ENCODE peak calls at places on chromosomes 5 and 9, in four cellular contexts. A, D, P and E are unnamed samples.
A peak's percentile ranks its signal among the peaks of the same experiment; 100 is the strongest.

GRCh38 chr5:37198842-37199241 is 50.3 kb downstream of the CPLANE1 start:
- DNase-seq in P (peak; percentile 33), D (no peak), A (no peak), E (no peak)

GRCh38 chr9:4559238-4560182 is 69.2 kb downstream of the SLC1A1 start:
- DNase-seq in A (no peak), P (no peak), D (no peak), E (peak; percentile 28)

GRCh38 chr5:173778784-173779304 is 109.3 kb upstream of the CPEB4 start:
- DNase-seq in A (no peak), P (peak; percentile 59), D (no peak), E (no peak)

GRCh38 chr9:82191082-82191481 is 202.5 kb downstream of the SPATA31D1 start:
- DNase-seq in D (peak; percentile 33), A (no peak), P (no peak), E (no peak)

GRCh38 chr9:137310190-137311052 is 8.3 kb upstream of the NRARP start:
- DNase-seq in P (no peak), A (no peak), D (no peak), E (no peak)

GRCh38 chr5:172795401-172795977 is 24.5 kb upstream of the DUSP1 start:
- DNase-seq in P (peak; percentile 99), D (no peak), A (no peak), E (no peak)

GRCh38 chr9:88694625-88695024 is 159.6 kb downstream of the NXNL2 start:
- DNase-seq in A (no peak), D (no peak), P (peak; percentile 87), E (no peak)

GRCh38 chr5:23419115-23419514 is 88.3 kb upstream of the PRDM9 start:
- DNase-seq in P (no peak), D (no peak), A (no peak), E (no peak)

GRCh38 chr5:176447538-176447981 is 625 bp upstream of the FAF2 start:
- DNase-seq in D (peak; percentile 27), A (no peak), P (no peak), E (peak; percentile 30)
- TF ChIP-seq CTCF in D (no peak), A (no peak), P (peak; percentile 14), E (peak; percentile 11)

GRCh38 chr5:138595396-138595795 is 20.2 kb upstream of the HSPA9 start:
- DNase-seq in A (no peak), D (no peak), P (no peak), E (no peak)
- TF ChIP-seq CTCF in A (peak; percentile 56), D (no peak), P (peak; percentile 11), E (no peak)

DNA sequence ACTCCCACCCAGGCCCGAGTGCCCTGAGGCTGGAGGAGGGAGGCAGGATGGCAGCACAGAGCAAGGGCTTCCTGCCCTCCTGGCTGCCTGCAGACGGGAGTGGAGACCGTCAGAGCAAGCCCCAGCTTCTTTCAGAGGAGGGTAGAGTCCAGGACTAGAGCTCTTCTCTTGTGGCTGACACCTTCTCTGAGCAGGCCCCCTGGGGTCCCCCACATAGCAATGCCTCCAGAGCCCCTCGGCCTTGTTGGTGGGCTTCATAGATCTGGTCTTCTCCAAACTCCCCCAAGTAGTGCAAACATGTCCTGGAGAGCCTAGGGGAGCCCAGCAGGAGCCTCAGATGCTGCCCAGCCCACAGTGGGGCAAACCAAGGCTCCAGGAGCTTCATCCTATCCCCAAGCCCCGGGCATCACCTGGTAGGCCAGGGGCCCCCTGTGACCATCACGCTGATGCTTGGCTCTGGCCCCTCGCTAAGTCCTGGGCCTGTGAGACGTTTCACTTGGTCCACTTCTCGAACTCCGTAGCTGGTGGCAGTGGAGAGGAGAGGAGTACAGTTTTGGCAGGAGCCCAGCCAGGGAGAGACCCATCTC is 2.0 kb downstream of the MZB1 start:
- DNase-seq in D (peak; percentile 24), P (no peak), A (no peak), E (no peak)
- TF ChIP-seq CTCF in D (no peak), P (no peak), A (no peak), E (no peak)

GRCh38 chr9:113857875-113858274 is 18.2 kb upstream of the ZNF618 start:
- DNase-seq in A (no peak), P (peak; percentile 18), D (peak; percentile 53), E (no peak)

GRCh38 chr9:113858282-113858681 is 17.8 kb upstream of the ZNF618 start:
- DNase-seq in A (no peak), D (no peak), P (no peak), E (no peak)

GRCh38 chr9:113868501-113868900 is 7.6 kb upstream of the ZNF618 start:
- DNase-seq in A (no peak), D (no peak), P (no peak), E (no peak)

GRCh38 chr9:113863345-113863744 is 12.8 kb upstream of the ZNF618 start:
- DNase-seq in P (no peak), D (no peak), A (no peak), E (no peak)
- TF ChIP-seq CTCF in P (no peak), D (no peak), A (no peak), E (no peak)

GRCh38 chr5:141234109-141234508 is 11.0 kb downstream of the PCDHB14 start:
- DNase-seq in D (no peak), A (peak; percentile 4), P (peak; percentile 3), E (no peak)
- TF ChIP-seq CTCF in D (peak; percentile 31), A (peak; percentile 54), P (peak; percentile 36), E (no peak)

DNA sequence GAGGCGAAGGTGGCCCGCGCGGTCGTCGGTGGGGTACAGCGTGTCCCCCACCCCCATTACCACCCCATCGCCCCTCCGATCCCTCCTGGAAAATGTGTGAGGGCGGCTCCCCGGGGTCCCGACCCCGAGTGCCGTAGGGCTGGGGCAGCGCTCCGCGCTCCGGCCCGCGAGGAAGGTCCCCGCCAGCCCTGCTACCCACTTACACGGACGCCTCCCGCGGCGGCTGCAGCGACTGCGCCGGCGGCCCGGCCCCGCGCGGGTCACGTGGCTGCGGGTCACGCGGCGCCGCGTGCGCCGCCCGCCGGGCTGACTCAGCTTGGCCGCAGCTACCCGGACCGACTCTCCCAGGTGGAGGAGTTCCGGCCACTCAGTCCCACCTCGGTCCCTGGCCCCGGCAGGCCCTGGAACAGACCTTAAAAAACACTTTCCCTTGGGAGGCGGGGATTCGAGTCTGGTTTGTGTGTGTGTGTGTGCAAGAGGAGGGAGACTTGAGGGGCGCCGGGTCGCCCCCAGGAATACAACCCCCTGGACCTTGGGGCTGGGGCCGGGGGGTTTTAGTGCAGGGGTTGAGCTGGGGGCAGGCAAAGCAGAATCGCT is at the start of gene GNPDA1:
- DNase-seq in D (peak; percentile 90), P (peak; percentile 72), A (peak; percentile 50), E (peak; percentile 85)
- TF ChIP-seq CTCF in D (no peak), P (peak; percentile 15), A (no peak), E (no peak)

DNA sequence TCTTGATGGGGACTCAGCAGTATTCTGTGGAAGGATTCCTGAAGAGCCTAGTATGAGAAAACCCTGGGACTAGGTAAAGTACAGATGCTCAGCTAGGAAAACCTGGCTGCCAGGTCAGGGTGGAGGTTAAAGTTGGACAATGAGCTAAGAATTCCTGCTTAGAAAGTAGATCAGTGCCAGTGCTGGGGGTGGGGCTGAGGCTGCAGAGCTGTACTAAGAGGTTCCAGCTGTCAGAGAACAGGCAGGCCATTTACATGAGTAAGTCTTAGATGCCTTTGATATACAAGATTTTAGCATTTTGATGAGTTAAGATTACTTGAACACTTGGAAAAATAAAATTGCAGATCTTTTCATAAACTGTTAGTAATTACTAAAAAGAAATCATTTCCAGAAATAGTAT is 332.3 kb upstream of the NUDT12 start:
- DNase-seq in D (no peak), A (no peak), P (no peak), E (no peak)
- TF ChIP-seq CTCF in D (no peak), A (no peak), P (no peak), E (no peak)

GRCh38 chr5:160387445-160387844 is 12.4 kb downstream of the FAM200C start:
- DNase-seq in D (no peak), A (no peak), P (no peak), E (no peak)

GRCh38 chr5:160385496-160385895 is 14.4 kb downstream of the FAM200C start:
- DNase-seq in P (no peak), D (no peak), A (no peak), E (no peak)

GRCh38 chr5:160395111-160395510 is 4.7 kb downstream of the FAM200C start:
- DNase-seq in D (no peak), A (no peak), P (no peak), E (no peak)

GRCh38 chr5:160390787-160391696 is 8.8 kb downstream of the FAM200C start:
- DNase-seq in A (peak; percentile 23), P (peak; percentile 36), D (peak; percentile 33), E (peak; percentile 27)
- TF ChIP-seq CTCF in A (peak; percentile 25), P (peak; percentile 59), D (peak; percentile 52), E (peak; percentile 50)

GRCh38 chr5:131170540-131171275 is at the start of gene LYRM7:
- DNase-seq in D (peak; percentile 100), P (peak; percentile 99), A (peak; percentile 99), E (peak; percentile 88)
- TF ChIP-seq CTCF in D (no peak), P (peak; percentile 2), A (no peak), E (no peak)

DNA sequence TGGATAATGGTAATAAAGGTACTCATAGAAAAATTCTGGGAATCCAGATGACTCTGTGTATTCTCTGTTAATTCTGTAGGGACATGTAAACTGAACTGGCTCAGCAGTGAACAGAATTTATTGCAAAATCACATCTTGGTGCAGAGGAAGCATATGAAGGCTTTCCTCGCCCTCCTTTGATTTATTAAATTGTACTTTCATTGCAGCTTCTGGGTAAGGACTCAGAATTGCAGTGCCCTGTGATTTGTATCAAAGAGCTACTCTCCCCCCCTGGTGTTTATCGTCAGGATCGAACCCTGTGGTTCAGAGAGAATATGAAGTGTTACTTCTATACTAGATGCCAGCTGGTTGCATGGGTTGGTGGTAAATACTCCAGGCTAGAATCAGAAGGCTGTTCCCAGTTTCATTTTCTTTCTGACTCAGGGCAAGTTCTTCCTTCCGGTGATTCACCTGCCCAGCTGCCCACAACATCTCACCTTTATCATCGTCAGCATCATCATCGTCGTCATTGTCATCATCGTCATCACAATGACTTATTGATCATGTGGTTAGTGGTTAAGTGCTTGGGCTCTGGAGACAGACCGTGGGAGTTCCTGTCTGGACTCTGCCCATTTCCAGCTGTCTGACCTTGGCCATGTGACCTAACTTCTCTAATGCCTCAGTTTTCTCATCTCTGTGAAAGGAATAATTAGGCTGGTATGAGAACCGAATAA is 238.8 kb downstream of the ARHGAP26 start:
- DNase-seq in P (peak; percentile 100), A (no peak), D (peak; percentile 96), E (peak; percentile 32)
- TF ChIP-seq CTCF in P (peak; percentile 44), A (no peak), D (peak; percentile 45), E (peak; percentile 28)